ENCODE peak calls at places on chromosomes 12 and 14, in seven cellular contexts. J is NCI-H2081; B is iPS-NIHi11; R is stimulated activated CD4-positive, alpha-beta T cell treated with anti-CD3 and anti-CD28 coated beads, Interleukin-4, amount 100 ng/mL, for 24 hours; L is upper lobe of right lung; T is CD8-positive, alpha-beta memory T cell; N is NCI-H1417. O is an unnamed sample.

GRCh38 chr14:66395300-66395699 is 90.9 kb upstream of the CCDC196 start:
- DNase-seq in R (no peak), N (peak), T (no peak), L (no peak), B (no peak), J (no peak), O (no peak)

GRCh38 chr12:5522358-5523335 is 90.7 kb downstream of the NTF3 start:
- DNase-seq in R (no peak), L (no peak), B (no peak), T (no peak), J (no peak), N (no peak), O (no peak)

GRCh38 chr12:103832048-103832798 is 8.8 kb downstream of the NT5DC3 start:
- DNase-seq in J (no peak), R (no peak), L (no peak), B (no peak), T (no peak), N (no peak), O (no peak)

GRCh38 chr12:24565300-24565699 is 383.6 kb downstream of the BCAT1 start:
- DNase-seq in J (no peak), T (no peak), N (no peak), B (no peak), R (no peak), L (no peak), O (no peak)

GRCh38 chr12:130981947-130982346 is 28.2 kb downstream of the ADGRD1 start:
- DNase-seq in B (no peak), R (no peak), L (no peak), T (no peak), N (no peak), J (no peak), O (no peak)

GRCh38 chr12:131113562-131113961 is 159.9 kb downstream of the ADGRD1 start:
- DNase-seq in J (no peak), R (no peak), B (no peak), L (peak), N (peak), T (no peak), O (no peak)

GRCh38 chr12:109288571-109288970 is 20.5 kb downstream of the FOXN4 start:
- DNase-seq in B (peak), T (no peak), R (no peak), L (no peak), J (no peak), N (no peak), O (no peak)

GRCh38 chr12:19561411-19561961 is 122.2 kb downstream of the AEBP2 start:
- DNase-seq in J (no peak), L (no peak), B (no peak), R (no peak), N (no peak), T (no peak), O (no peak)

GRCh38 chr12:3432176-3432742 is 58.7 kb upstream of the PRMT8 start:
- DNase-seq in N (peak), R (no peak), L (no peak), B (peak), T (no peak), J (no peak), O (no peak)

GRCh38 chr12:100539209-100539608 is 34.3 kb upstream of the GAS2L3 start:
- DNase-seq in J (no peak), B (peak), L (no peak), R (no peak), T (no peak), N (no peak), O (no peak)